ENCODE peak calls at places on chromosome 3, in four cellular contexts. C is upper lobe of right lung; Z is CD8-positive, alpha-beta T cell; P is psoas muscle. T is an unnamed sample.

GRCh38 chr3:29468150-29468549 is 187.3 kb downstream of the RBMS3 start:
- DNase-seq in C (no peak), P (no peak), Z (no peak), T (no peak)

GRCh38 chr3:177470200-177470941 is 273.1 kb upstream of the TBL1XR1 start:
- DNase-seq in C (no peak), P (no peak), Z (no peak), T (no peak)

GRCh38 chr3:97981886-97982285 is 9.7 kb upstream of the RIOX2 start:
- DNase-seq in P (no peak), Z (no peak), C (no peak), T (no peak)

GRCh38 chr3:41525288-41526064 is 326.2 kb downstream of the CTNNB1 start:
- DNase-seq in C (no peak), P (no peak), Z (no peak), T (no peak)

GRCh38 chr3:43243590-43244587 is 42.5 kb upstream of the SNRK start:
- DNase-seq in P (no peak), C (no peak), Z (no peak), T (no peak)

GRCh38 chr3:191388823-191389222 is 58.5 kb upstream of the UTS2B start:
- DNase-seq in C (no peak), P (no peak), Z (no peak), T (no peak)

GRCh38 chr3:166489826-166490225 is 652.6 kb upstream of the BCHE start:
- DNase-seq in P (no peak), C (no peak), Z (no peak), T (no peak)

GRCh38 chr3:190855151-190855550 is 7.3 kb downstream of the GMNC start:
- DNase-seq in C (no peak), Z (no peak), P (no peak), T (no peak)

GRCh38 chr3:83230841-83231240 is 1469.4 kb upstream of the GBE1 start:
- DNase-seq in P (no peak), C (no peak), Z (no peak), T (no peak)

GRCh38 chr3:38541800-38542199 is 45.7 kb downstream of the EXOG start:
- DNase-seq in C (no peak), P (no peak), Z (no peak), T (no peak)

GRCh38 chr3:122023335-122023734 is 1.3 kb upstream of the ILDR1 start:
- DNase-seq in Z (no peak), C (no peak), P (no peak), T (no peak)

GRCh38 chr3:189584609-189585008 is 46.6 kb upstream of the TP63 start:
- DNase-seq in C (no peak), Z (no peak), P (no peak), T (no peak)

GRCh38 chr3:189590223-189590622 is 41.0 kb upstream of the TP63 start:
- DNase-seq in P (no peak), C (no peak), Z (no peak), T (no peak)

GRCh38 chr3:189588061-189588817 is 43.0 kb upstream of the TP63 start:
- DNase-seq in C (no peak), P (no peak), Z (no peak), T (no peak)

GRCh38 chr3:189588818-189589569 is 42.2 kb upstream of the TP63 start:
- DNase-seq in Z (no peak), P (no peak), C (no peak), T (no peak)

DNA sequence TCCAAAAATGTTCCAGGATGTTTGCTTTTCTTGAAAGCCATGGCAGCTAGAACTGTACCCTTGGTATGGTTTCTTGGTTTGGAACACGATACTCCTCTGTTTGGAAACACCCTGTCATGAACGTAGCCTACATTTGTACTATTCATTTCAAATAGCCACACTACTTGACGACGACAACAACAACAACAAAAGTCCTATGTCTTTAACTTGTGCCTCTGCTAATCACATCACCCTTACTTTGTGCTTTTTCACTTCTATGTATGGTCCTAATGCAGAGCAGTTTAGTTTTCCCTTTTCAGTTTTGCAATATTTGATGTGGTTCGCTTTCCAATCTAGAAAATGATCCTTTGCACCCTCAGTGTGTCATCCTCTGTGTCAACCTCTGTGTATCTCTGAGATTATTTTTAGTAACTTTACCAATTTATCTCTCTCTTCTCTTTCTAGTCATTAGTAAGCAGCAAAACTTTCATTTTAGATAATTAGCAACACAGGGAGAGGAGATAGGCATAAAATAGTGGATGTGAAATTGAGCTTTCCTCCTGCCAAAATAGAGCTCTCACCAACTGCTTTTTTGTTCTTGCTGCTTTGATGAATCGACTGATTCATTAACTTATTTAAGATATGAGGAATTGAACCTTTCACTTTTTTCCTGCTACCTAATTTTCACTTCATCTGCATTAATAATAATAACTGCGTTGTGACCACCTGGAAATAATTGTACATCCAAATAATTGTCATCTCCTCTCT is 44.1 kb upstream of the TP63 start:
- DNase-seq in Z (no peak), C (no peak), P (no peak), T (no peak)
- H3K4me3 ChIP-seq in Z (no peak overlapping the region), C (no peak overlapping the region), P (no peak overlapping the region), T (no peak overlapping the region)

GRCh38 chr3:147411235-147411607 is 2.1 kb downstream of the ZIC1 start:
- DNase-seq in P (no peak), Z (no peak), C (no peak), T (no peak)
- H3K4me3 ChIP-seq in P (peak overlapping the region; percentile 75), Z (peak overlapping the region; percentile 21), C (peak overlapping the region; percentile 14), T (peak overlapping the region; percentile 52)

DNA sequence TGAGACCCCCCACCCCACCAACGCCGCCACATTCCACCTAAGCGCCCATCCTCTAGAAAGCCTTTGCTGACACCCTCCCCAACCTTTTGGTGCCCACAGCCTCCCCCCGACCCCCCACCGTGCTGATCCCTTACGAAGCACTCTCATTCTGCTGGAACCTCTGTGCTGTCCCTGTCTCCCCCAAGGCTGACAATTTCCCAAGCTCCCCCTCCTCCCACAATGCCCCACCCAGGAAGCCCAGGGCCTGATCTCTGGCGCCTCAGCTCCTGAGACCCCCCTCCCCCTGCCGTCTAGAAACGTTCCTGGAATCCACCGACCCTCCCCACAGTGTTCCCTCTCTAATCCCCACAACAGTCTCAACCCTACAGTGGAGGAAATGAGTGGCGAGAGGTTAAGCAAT is 18.4 kb downstream of the MYL3 start:
- DNase-seq in Z (no peak), P (peak; percentile 34), C (peak; percentile 61), T (no peak)
- H3K4me3 ChIP-seq in Z (no peak overlapping the region), P (no peak overlapping the region), C (peak overlapping the region; percentile 51), T (peak overlapping the region; percentile 48)

GRCh38 chr3:184604956-184605290 is 43.3 kb downstream of the EPHB3 start:
- DNase-seq in Z (no peak), C (no peak), P (peak; percentile 30), T (no peak)
- H3K4me3 ChIP-seq in Z (no peak overlapping the region), C (no peak overlapping the region), P (no peak overlapping the region), T (peak overlapping the region; percentile 66)

T was measured in ascending aorta.